ENCODE peak calls at places on chromosomes 1 and 21, in eight cellular contexts. V, G, Q, I, Z, T, P and L are unnamed samples.

GRCh38 chr1:45543599-45544417 is 6.8 kb upstream of the AKR1A1 start:
- DNase-seq in Q (no peak), Z (no peak), V (no peak), G (peak; percentile 46), T (peak; percentile 37), P (peak; percentile 49), I (peak; percentile 61), L (peak; percentile 37)

GRCh38 chr1:228283043-228283371 is 75.2 kb downstream of the OBSCN start:
- DNase-seq in I (no peak), T (no peak), G (no peak), Q (no peak), Z (no peak), P (no peak), V (no peak), L (no peak)

GRCh38 chr1:173475564-173476196 is 1.5 kb upstream of the PRDX6 start:
- DNase-seq in Z (no peak), V (peak; percentile 77), G (peak; percentile 5), I (peak; percentile 28), P (no peak), T (no peak), Q (peak; percentile 85), L (no peak)

GRCh38 chr1:18262726-18263125 is 155.1 kb downstream of the IGSF21 start:
- DNase-seq in Q (no peak), G (no peak), V (no peak), T (no peak), P (no peak), I (no peak), Z (no peak), L (no peak)

GRCh38 chr1:53619088-53619810 is 119.7 kb downstream of the GLIS1 start:
- DNase-seq in P (no peak), Q (no peak), V (no peak), Z (no peak), G (no peak), T (no peak), I (no peak), L (no peak)

GRCh38 chr1:32957017-32957416 is 7.6 kb downstream of the RNF19B start:
- DNase-seq in G (peak; percentile 51), T (no peak), Z (no peak), P (no peak), Q (no peak), I (no peak), V (no peak), L (no peak)

GRCh38 chr1:45929257-45929687 is 125.9 kb downstream of the MAST2 start:
- DNase-seq in Q (peak; percentile 87), P (no peak), Z (no peak), V (peak; percentile 96), T (peak; percentile 99), G (peak; percentile 11), I (no peak), L (peak; percentile 3)

GRCh38 chr1:194684636-194685035 is 1498.2 kb upstream of the B3GALT2 start:
- DNase-seq in P (no peak), I (no peak), Q (peak; percentile 12), G (no peak), T (no peak), V (peak; percentile 22), Z (no peak), L (no peak)

GRCh38 chr1:76868916-76869315 is 1.6 kb downstream of the ST6GALNAC5 start:
- DNase-seq in G (no peak), I (no peak), T (peak; percentile 40), Z (no peak), Q (no peak), V (no peak), P (no peak), L (no peak)

GRCh38 chr1:21270086-21270689 is 20.1 kb downstream of the ECE1 start:
- DNase-seq in I (peak; percentile 79), P (peak; percentile 80), V (peak; percentile 52), G (peak; percentile 68), T (peak; percentile 92), Q (peak; percentile 75), Z (peak; percentile 88), L (peak; percentile 82)

DNA sequence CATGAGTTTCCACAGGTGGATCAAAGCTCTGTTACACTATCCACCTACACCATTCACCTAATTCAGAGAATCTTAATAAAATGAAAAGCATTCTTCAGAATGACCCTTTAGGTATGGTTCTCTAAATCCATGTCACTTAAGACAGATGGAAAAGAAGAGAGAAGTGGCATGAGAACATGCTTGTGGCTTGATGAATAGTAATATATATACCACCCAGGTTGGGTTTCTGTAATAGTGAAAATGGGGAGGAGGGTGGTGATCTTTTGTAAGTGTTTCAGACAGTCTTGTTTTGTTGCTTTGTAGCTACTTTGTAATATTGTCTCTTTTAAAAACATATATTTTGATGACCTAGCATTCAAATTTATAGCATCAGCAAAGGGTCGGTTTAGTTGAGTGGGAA is 469.8 kb downstream of the USP25 start:
- DNase-seq in P (no peak), G (no peak), Q (no peak), Z (no peak), V (no peak), T (no peak), I (no peak), L (no peak)
- H3K36me3 ChIP-seq in P (no peaks in the 10 kb centered on the region), G (no peaks in the 10 kb centered on the region), Q (no peaks in the 10 kb centered on the region), Z (no peaks in the 10 kb centered on the region), V (no peaks in the 10 kb centered on the region), T (no peaks in the 10 kb centered on the region), I (no peaks in the 10 kb centered on the region), L (no peaks in the 10 kb centered on the region)

GRCh38 chr21:42556476-42556875 is 42.8 kb downstream of the SLC37A1 start:
- DNase-seq in Z (no peak), P (no peak), Q (no peak), I (peak; percentile 5), T (no peak), V (no peak), G (no peak), L (no peak)

GRCh38 chr21:42558846-42559245 is 45.2 kb downstream of the SLC37A1 start:
- DNase-seq in Z (no peak), I (no peak), Q (no peak), G (no peak), T (no peak), V (no peak), P (no peak), L (no peak)

GRCh38 chr21:42558368-42558767 is 44.7 kb downstream of the SLC37A1 start:
- DNase-seq in T (no peak), Q (no peak), Z (no peak), I (no peak), G (no peak), V (no peak), P (no peak), L (no peak)

GRCh38 chr21:42556960-42557359 is 43.3 kb downstream of the SLC37A1 start:
- DNase-seq in T (no peak), Z (no peak), P (no peak), I (no peak), V (no peak), Q (no peak), G (peak; percentile 71), L (no peak)

GRCh38 chr21:42557420-42557819 is 43.8 kb downstream of the SLC37A1 start:
- DNase-seq in Z (no peak), G (no peak), T (no peak), I (no peak), Q (no peak), V (no peak), P (no peak), L (no peak)
- H3K36me3 ChIP-seq in Z (peaks cover 8% of the 10 kb centered on the region), G (peaks cover 16% of the 10 kb centered on the region), T (no peaks in the 10 kb centered on the region), I (peaks cover 57% of the 10 kb centered on the region), Q (peaks cover 14% of the 10 kb centered on the region), V (no peaks in the 10 kb centered on the region), P (peaks cover 14% of the 10 kb centered on the region), L (peaks cover 11% of the 10 kb centered on the region)

GRCh38 chr1:152962876-152963415 is 7.5 kb upstream of the SPRR4 start:
- DNase-seq in V (no peak), T (peak; percentile 75), I (no peak), Z (no peak), Q (no peak), G (no peak), P (no peak), L (no peak)
- H3K36me3 ChIP-seq in V (no peaks in the 10 kb centered on the region), T (no peaks in the 10 kb centered on the region), I (no peaks in the 10 kb centered on the region), Z (no peaks in the 10 kb centered on the region), Q (no peaks in the 10 kb centered on the region), G (no peaks in the 10 kb centered on the region), P (no peaks in the 10 kb centered on the region), L (no peaks in the 10 kb centered on the region)

DNA sequence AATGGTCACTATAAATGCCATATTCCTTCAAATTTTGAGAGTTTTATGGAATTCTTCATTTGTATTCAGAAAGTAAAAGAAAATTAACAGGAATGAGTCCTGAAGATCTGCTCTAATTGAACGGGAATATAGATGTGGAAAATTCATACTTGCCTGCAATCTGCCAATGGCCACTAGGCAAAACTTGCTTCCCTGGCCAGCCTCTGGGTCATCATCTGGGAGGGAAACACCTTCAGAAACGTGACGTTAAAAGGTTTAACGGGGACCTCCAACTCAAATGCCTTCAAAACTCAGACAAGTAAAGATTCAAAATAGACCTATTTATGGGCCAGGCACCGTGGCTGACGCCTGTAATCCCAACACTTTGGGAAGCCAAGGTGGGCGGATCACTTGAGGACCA is 21.7 kb upstream of the CTSK start:
- DNase-seq in Z (no peak), P (no peak), G (no peak), V (no peak), Q (peak; percentile 18), I (no peak), T (peak; percentile 24), L (no peak)
- H3K36me3 ChIP-seq in Z (peaks cover 96% of the 10 kb centered on the region), P (peaks cover 78% of the 10 kb centered on the region), G (peaks cover 78% of the 10 kb centered on the region), V (peaks cover 43% of the 10 kb centered on the region), Q (peaks cover 49% of the 10 kb centered on the region), I (peaks cover 100% of the 10 kb centered on the region), T (peaks cover 2% of the 10 kb centered on the region), L (peaks cover 7% of the 10 kb centered on the region)

DNA sequence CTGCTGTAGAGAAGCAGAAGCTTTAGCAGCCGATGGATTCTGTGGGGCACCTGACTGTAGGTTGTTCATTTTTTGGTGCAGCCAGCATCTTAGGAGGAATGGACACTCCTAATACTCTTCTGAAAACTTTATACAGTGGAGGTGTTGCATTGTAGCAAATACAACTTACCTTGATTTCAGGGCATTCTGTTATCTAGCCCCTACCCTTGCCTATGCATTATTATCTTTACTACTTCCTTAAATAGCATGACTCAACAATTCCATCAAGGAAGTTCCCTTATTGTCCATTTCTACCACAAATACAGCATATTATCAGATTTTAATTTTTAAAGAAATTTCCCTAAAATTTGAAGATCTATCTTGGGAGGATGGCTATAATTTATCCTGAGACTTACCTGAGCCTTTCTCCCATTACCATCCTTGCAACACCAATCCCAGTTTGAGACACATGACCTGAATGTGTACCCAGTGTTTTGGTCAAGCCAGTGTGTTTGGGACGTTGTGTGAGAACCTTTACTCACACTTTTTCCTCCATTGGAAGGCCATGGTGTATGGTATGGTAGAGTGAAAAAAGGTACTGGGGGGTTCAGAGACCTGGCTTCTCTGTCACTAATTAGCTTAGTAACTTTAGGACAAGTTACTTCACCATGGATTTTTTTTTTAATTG is 9.2 kb downstream of the POU2F1 start:
- DNase-seq in V (no peak), I (no peak), Z (no peak), G (no peak), Q (peak; percentile 23), P (no peak), T (no peak), L (no peak)
- H3K36me3 ChIP-seq in V (no peaks in the 10 kb centered on the region), I (no peaks in the 10 kb centered on the region), Z (no peaks in the 10 kb centered on the region), G (no peaks in the 10 kb centered on the region), Q (no peaks in the 10 kb centered on the region), P (no peaks in the 10 kb centered on the region), T (no peaks in the 10 kb centered on the region), L (no peaks in the 10 kb centered on the region)

GRCh38 chr1:200971428-200971903 is 52.0 kb downstream of the KIF21B start:
- DNase-seq in I (no peak), G (no peak), V (no peak), P (no peak), Q (no peak), T (no peak), Z (no peak), L (no peak)
- H3K36me3 ChIP-seq in I (no peaks in the 10 kb centered on the region), G (peaks cover 13% of the 10 kb centered on the region), V (no peaks in the 10 kb centered on the region), P (peaks cover 58% of the 10 kb centered on the region), Q (no peaks in the 10 kb centered on the region), T (no peaks in the 10 kb centered on the region), Z (no peaks in the 10 kb centered on the region), L (no peaks in the 10 kb centered on the region)